ENCODE peak calls at places on chromosomes 2 and 18, in six cellular contexts. P, O, X, U, M and S are unnamed samples.
A peak's percentile ranks its signal among the peaks of the same experiment; 100 is the strongest.

GRCh38 chr2:238865015-238865719 is 17.3 kb downstream of the TWIST2 start:
- DNase-seq in X (no peak), P (no peak), M (no peak), U (no peak), O (no peak), S (peak; percentile 56)

GRCh38 chr18:40841473-40841872 is 1113.6 kb upstream of the PIK3C3 start:
- DNase-seq in U (peak; percentile 45), O (no peak), X (no peak), M (no peak), P (no peak), S (peak; percentile 53)

GRCh38 chr2:3102915-3103569 is 274.6 kb downstream of the EIPR1 start:
- DNase-seq in X (no peak), P (no peak), U (no peak), M (no peak), O (no peak), S (no peak)

GRCh38 chr18:48798334-48799197 is 152.2 kb downstream of the SMAD7 start:
- DNase-seq in P (no peak), O (no peak), X (no peak), M (no peak), U (no peak), S (no peak)

GRCh38 chr2:16246911-16247310 is 306.6 kb downstream of the MYCN start:
- DNase-seq in P (no peak), M (no peak), O (no peak), X (no peak), U (no peak), S (no peak)

GRCh38 chr2:23412556-23413155 is 27.7 kb downstream of the KLHL29 start:
- DNase-seq in P (no peak), X (no peak), U (peak; percentile 82), M (no peak), O (no peak), S (peak; percentile 69)

GRCh38 chr2:123513351-123513750 is 511.7 kb upstream of the CNTNAP5 start:
- DNase-seq in M (no peak), U (peak; percentile 54), O (no peak), X (no peak), P (no peak), S (no peak)

GRCh38 chr18:14979875-14980274 is 231.9 kb downstream of the ANKRD30B start:
- DNase-seq in P (no peak), M (no peak), O (no peak), X (no peak), U (no peak), S (no peak)

GRCh38 chr2:63983986-63984605 is 35.1 kb downstream of the VPS54 start:
- DNase-seq in O (no peak), U (peak; percentile 46), M (no peak), P (no peak), X (no peak), S (no peak)

GRCh38 chr2:147639891-147640290 is 204.9 kb upstream of the ACVR2A start:
- DNase-seq in P (no peak), U (no peak), O (no peak), X (no peak), M (no peak), S (no peak)

GRCh38 chr2:9118383-9118960 is 88.1 kb upstream of the ASAP2 start:
- DNase-seq in X (no peak), O (no peak), M (no peak), P (no peak), U (no peak), S (no peak)

GRCh38 chr2:189293164-189293563 is 113.6 kb upstream of the COL5A2 start:
- DNase-seq in P (no peak), M (no peak), U (no peak), O (no peak), X (no peak), S (peak; percentile 88)

GRCh38 chr2:1942836-1943360 is 198.6 kb upstream of the PXDN start:
- DNase-seq in M (no peak), O (no peak), P (no peak), X (no peak), U (no peak), S (no peak)

GRCh38 chr2:64913357-64913869 is 75.8 kb upstream of the SLC1A4 start:
- DNase-seq in M (peak; percentile 81), X (peak; percentile 74), U (peak; percentile 48), P (peak; percentile 53), O (peak; percentile 68), S (no peak)

GRCh38 chr2:150478206-150478974 is 9.1 kb downstream of the RND3 start:
- DNase-seq in O (no peak), X (peak; percentile 45), P (no peak), U (peak; percentile 91), M (no peak), S (no peak)

GRCh38 chr2:86241611-86242010 is 42.4 kb downstream of the MRPL35 start:
- DNase-seq in U (no peak), M (peak; percentile 71), P (no peak), O (no peak), X (no peak), S (no peak)

GRCh38 chr2:11616097-11616687 is 53.8 kb downstream of the NTSR2 start:
- DNase-seq in O (no peak), M (no peak), P (no peak), U (no peak), X (no peak), S (no peak)

GRCh38 chr2:241105641-241106040 is 3.6 kb upstream of the MTERF4 start:
- DNase-seq in P (no peak), X (no peak), M (no peak), U (no peak), O (no peak), S (no peak)

GRCh38 chr18:13003466-13003896 is 12.3 kb downstream of the CEP192 start:
- DNase-seq in O (peak; percentile 82), P (peak; percentile 78), U (peak; percentile 62), M (peak; percentile 34), X (peak; percentile 94), S (peak; percentile 70)

GRCh38 chr2:96771792-96772618 is 11.3 kb downstream of the CNNM4 start:
- DNase-seq in X (no peak), M (peak; percentile 46), U (peak; percentile 91), O (peak; percentile 48), P (no peak), S (no peak)

GRCh38 chr2:146661494-146662096 is 1183.2 kb upstream of the ACVR2A start:
- DNase-seq in M (peak; percentile 16), X (peak; percentile 76), O (peak; percentile 52), U (peak; percentile 64), P (peak; percentile 37), S (peak; percentile 69)

GRCh38 chr2:191410646-191411436 is 165.6 kb downstream of the MYO1B start:
- DNase-seq in U (peak; percentile 14), O (no peak), M (no peak), P (no peak), X (no peak), S (no peak)

GRCh38 chr2:191415101-191415500 is 169.9 kb downstream of the MYO1B start:
- DNase-seq in M (no peak), X (no peak), P (no peak), U (no peak), O (no peak), S (no peak)

GRCh38 chr2:191412353-191412752 is 167.1 kb downstream of the MYO1B start:
- DNase-seq in U (no peak), X (no peak), M (no peak), O (no peak), P (no peak), S (no peak)

GRCh38 chr2:191415858-191416257 is 170.7 kb downstream of the MYO1B start:
- DNase-seq in X (no peak), U (no peak), O (no peak), M (no peak), P (no peak), S (no peak)

GRCh38 chr2:191411472-191411871 is 166.3 kb downstream of the MYO1B start:
- DNase-seq in X (no peak), M (no peak), O (no peak), U (no peak), P (no peak), S (no peak)
- TF ChIP-seq EZH2phosphoT487 in X (no peak), M (no peak), O (no peak), U (no peak), P (no peak), S (no peak)

GRCh38 chr2:235463893-235464292 is 29.9 kb upstream of the AGAP1 start:
- DNase-seq in P (no peak), O (no peak), X (no peak), M (no peak), U (no peak), S (no peak)

GRCh38 chr2:235472443-235472842 is 21.4 kb upstream of the AGAP1 start:
- DNase-seq in U (no peak), O (peak; percentile 29), M (no peak), X (no peak), P (no peak), S (no peak)

GRCh38 chr2:235467586-235467985 is 26.3 kb upstream of the AGAP1 start:
- DNase-seq in X (no peak), M (no peak), P (no peak), U (peak; percentile 78), O (no peak), S (peak; percentile 86)

GRCh38 chr2:235471186-235471747 is 22.6 kb upstream of the AGAP1 start:
- DNase-seq in U (no peak), O (no peak), M (no peak), P (no peak), X (no peak), S (no peak)

DNA sequence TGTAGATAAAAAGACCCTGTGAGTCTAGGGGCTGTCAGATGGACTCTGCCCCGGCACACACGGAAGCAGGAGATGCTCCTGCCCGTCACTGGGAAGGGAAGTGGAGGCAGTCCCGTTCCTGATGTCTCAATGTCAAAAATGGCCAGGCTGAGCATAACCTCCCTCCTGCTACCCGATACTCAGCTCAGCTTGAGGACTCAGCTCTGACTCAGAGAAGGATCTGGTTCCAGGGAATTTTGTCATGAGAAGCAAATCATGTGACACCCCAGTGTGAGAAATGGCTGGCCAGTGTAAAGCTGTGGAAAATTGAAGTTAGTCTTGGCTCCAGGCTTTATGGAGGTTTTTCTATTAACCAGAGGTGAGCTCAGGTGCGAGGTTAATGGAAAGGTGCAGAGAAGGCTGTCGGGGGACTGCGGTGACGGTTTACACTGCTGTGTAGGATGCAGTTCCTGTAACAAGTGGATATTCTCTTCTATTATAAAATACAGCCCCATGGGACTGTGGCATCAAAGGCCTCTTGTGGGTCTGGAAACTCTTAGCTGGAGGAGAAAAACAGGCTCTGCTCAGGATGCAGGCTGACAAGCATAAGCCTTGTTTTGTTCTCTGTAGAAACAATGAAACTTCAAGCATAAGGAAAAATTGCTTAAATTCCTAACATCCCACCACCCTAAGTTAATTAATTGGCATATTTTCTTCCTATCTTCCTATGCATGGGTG is 24.7 kb upstream of the AGAP1 start:
- DNase-seq in U (peak; percentile 95), P (peak; percentile 67), M (no peak), X (peak; percentile 22), O (peak; percentile 73), S (peak; percentile 97)
- H3K4me3 ChIP-seq in U (peak overlapping the region; percentile 51), P (no peak overlapping the region), M (no peak overlapping the region), X (no peak overlapping the region), O (no peak overlapping the region), S (peak overlapping the region; percentile 65)

GRCh38 chr2:185919155-185919554 is 180.6 kb downstream of the FSIP2 start:
- DNase-seq in O (no peak), X (no peak), U (peak; percentile 51), M (no peak), P (no peak), S (peak; percentile 17)
- H3K4me1 ChIP-seq in O (no peaks in the 10 kb centered on the region), X (no peaks in the 10 kb centered on the region), U (peaks cover 10% of the 10 kb centered on the region), M (no peaks in the 10 kb centered on the region), P (no peaks in the 10 kb centered on the region), S (no peaks in the 10 kb centered on the region)

DNA sequence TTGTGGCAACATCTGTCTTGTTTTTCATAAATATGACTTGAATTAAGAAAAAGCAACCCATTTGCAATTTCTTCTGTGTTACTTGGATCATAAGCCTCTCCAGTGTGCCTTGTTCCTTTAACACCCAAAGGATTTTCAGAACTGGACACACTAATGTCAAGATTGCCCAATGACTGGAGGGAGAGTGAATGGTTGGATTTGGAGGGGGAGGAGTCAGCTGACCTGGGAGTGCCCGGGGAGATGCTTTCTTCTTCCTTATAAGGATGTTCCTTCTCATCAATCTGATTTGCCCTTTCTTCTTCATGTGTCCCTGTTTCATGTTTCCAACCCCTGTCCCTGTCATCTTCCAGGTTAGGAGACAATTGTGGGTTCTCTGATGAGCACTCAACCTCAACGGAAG is 48.8 kb downstream of the ALPK2 start:
- DNase-seq in M (no peak), X (no peak), P (no peak), U (no peak), O (no peak), S (peak; percentile 72)
- TF ChIP-seq EZH2phosphoT487 in M (no peak), X (no peak), P (no peak), U (no peak), O (no peak), S (no peak)